ENCODE peak calls at places on chromosomes 1 and 21, in five cellular contexts. One of them, this sample, is unnamed.

GRCh38 chr21:33968082-33968997 is 52.7 kb upstream of the ATP5PO start:
- DNase-seq in GM12878: no peak
- DNase-seq in HepG2: peak
- DNase-seq in K562: peak
- DNase-seq in H1: no peak
- DNase-seq in this sample: peak

GRCh38 chr1:9842781-9843575 is 19.2 kb upstream of the CLSTN1 start:
- DNase-seq in H1: no peak
- DNase-seq in HepG2: no peak
- DNase-seq in K562: no peak
- DNase-seq in GM12878: no peak
- DNase-seq in this sample: no peak

GRCh38 chr1:28437924-28438699 is 67.7 kb upstream of the RCC1 start:
- DNase-seq in HepG2: peak
- DNase-seq in K562: no peak
- DNase-seq in H1: peak
- DNase-seq in GM12878: no peak
- DNase-seq in this sample: peak

GRCh38 chr1:194929376-194929775 is 1678.9 kb downstream of the KCNT2 start:
- DNase-seq in HepG2: no peak
- DNase-seq in H1: no peak
- DNase-seq in K562: no peak
- DNase-seq in GM12878: no peak
- DNase-seq in this sample: no peak

GRCh38 chr1:16354619-16355018 is 2.3 kb upstream of the FBXO42 start:
- DNase-seq in H1: no peak
- DNase-seq in K562: no peak
- DNase-seq in HepG2: no peak
- DNase-seq in GM12878: no peak
- DNase-seq in this sample: no peak

GRCh38 chr1:106773206-106773605 is 283.3 kb upstream of the PRMT6 start:
- DNase-seq in H1: no peak
- DNase-seq in K562: no peak
- DNase-seq in HepG2: no peak
- DNase-seq in GM12878: no peak
- DNase-seq in this sample: no peak

GRCh38 chr1:39104158-39105060 is 78.3 kb downstream of the NDUFS5 start:
- DNase-seq in K562: no peak
- DNase-seq in H1: no peak
- DNase-seq in GM12878: no peak
- DNase-seq in HepG2: no peak
- DNase-seq in this sample: peak

GRCh38 chr1:162153374-162153773 is 83.9 kb downstream of the NOS1AP start:
- DNase-seq in K562: no peak
- DNase-seq in H1: no peak
- DNase-seq in HepG2: no peak
- DNase-seq in GM12878: no peak
- DNase-seq in this sample: no peak

GRCh38 chr1:172238969-172239368 is 181.5 kb upstream of the C1orf105 start:
- DNase-seq in H1: no peak
- DNase-seq in K562: no peak
- DNase-seq in GM12878: no peak
- DNase-seq in HepG2: no peak
- DNase-seq in this sample: no peak

GRCh38 chr1:116425987-116426386 is 52.9 kb downstream of the ATP1A1 start:
- DNase-seq in HepG2: no peak
- DNase-seq in H1: no peak
- DNase-seq in GM12878: no peak
- DNase-seq in K562: no peak
- DNase-seq in this sample: no peak

GRCh38 chr1:184745929-184746583 is 8.6 kb downstream of the EDEM3 start:
- DNase-seq in HepG2: peak
- DNase-seq in K562: no peak
- DNase-seq in GM12878: peak
- DNase-seq in H1: no peak
- DNase-seq in this sample: no peak

GRCh38 chr1:88016947-88017346 is 667.1 kb upstream of the PKN2 start:
- DNase-seq in H1: no peak
- DNase-seq in K562: no peak
- DNase-seq in GM12878: no peak
- DNase-seq in HepG2: no peak
- DNase-seq in this sample: no peak

GRCh38 chr1:210262167-210262896 is 29.7 kb downstream of the SERTAD4 start:
- DNase-seq in H1: no peak
- DNase-seq in GM12878: no peak
- DNase-seq in K562: no peak
- DNase-seq in HepG2: peak
- DNase-seq in this sample: no peak

GRCh38 chr21:17679002-17679600 is 66.4 kb upstream of the BTG3 start:
- DNase-seq in HepG2: peak
- DNase-seq in H1: no peak
- DNase-seq in K562: peak
- DNase-seq in GM12878: peak
- DNase-seq in this sample: peak

GRCh38 chr1:172394167-172394751 is 26.2 kb upstream of the C1orf105 start:
- DNase-seq in HepG2: peak
- DNase-seq in H1: no peak
- DNase-seq in GM12878: peak
- DNase-seq in K562: no peak
- DNase-seq in this sample: peak

GRCh38 chr1:41434306-41434705 is 50.2 kb downstream of the EDN2 start:
- DNase-seq in H1: no peak
- DNase-seq in GM12878: no peak
- DNase-seq in K562: no peak
- DNase-seq in HepG2: no peak
- DNase-seq in this sample: no peak

GRCh38 chr1:79587229-79587628 is 580.7 kb upstream of the ADGRL4 start:
- DNase-seq in K562: no peak
- DNase-seq in HepG2: no peak
- DNase-seq in GM12878: no peak
- DNase-seq in H1: no peak
- DNase-seq in this sample: no peak

GRCh38 chr1:30877205-30877912 is 31.2 kb downstream of the SDC3 start:
- DNase-seq in HepG2: no peak
- DNase-seq in GM12878: no peak
- DNase-seq in K562: no peak
- DNase-seq in H1: no peak
- DNase-seq in this sample: peak

GRCh38 chr1:168637350-168637991 is 61.1 kb downstream of the XCL1 start:
- DNase-seq in K562: peak
- DNase-seq in HepG2: peak
- DNase-seq in GM12878: no peak
- DNase-seq in H1: no peak
- DNase-seq in this sample: peak

GRCh38 chr1:61318319-61319125 is 236.2 kb downstream of the NFIA start:
- DNase-seq in K562: no peak
- DNase-seq in GM12878: peak
- DNase-seq in H1: no peak
- DNase-seq in HepG2: no peak
- DNase-seq in this sample: no peak

GRCh38 chr21:46424621-46425020 is 34.1 kb upstream of the DIP2A start:
- DNase-seq in GM12878: no peak
- DNase-seq in K562: no peak
- DNase-seq in H1: no peak
- DNase-seq in HepG2: no peak
- DNase-seq in this sample: no peak

GRCh38 chr1:5708266-5708978 is 283.8 kb downstream of the NPHP4 start:
- DNase-seq in HepG2: no peak
- DNase-seq in H1: no peak
- DNase-seq in GM12878: no peak
- DNase-seq in K562: no peak
- DNase-seq in this sample: no peak
- TF ChIP-seq CREB1 in HepG2: no peak
- TF ChIP-seq CREB1 in H1: no peak
- TF ChIP-seq CREB1 in GM12878: no peak
- TF ChIP-seq CREB1 in K562: no peak
- TF ChIP-seq CREB1 in this sample: no peak

DNA sequence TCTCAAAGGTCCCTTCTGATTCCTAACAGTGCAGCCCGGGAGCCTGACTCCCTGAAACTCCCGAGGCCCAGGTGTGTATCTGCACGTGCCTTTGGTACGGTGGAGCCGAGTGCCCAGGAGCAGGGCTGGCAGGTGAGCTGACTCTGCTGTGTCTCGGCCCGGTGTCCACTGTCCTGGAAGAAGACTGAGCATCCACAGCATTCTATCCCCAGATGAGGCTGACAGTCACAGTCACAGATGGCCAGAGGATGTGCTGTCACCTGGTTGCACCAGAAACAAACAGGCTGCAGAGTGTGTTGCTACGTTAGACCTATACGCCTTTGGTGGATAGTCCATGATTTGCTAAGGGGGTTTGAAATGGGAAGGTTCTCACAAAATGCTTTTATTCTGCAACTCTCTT is 9.8 kb downstream of the ETV3L start:
- DNase-seq in HepG2: no peak
- DNase-seq in H1: no peak
- DNase-seq in GM12878: no peak
- DNase-seq in K562: no peak
- DNase-seq in this sample: no peak
- TF ChIP-seq EZH2 in HepG2: no peak
- TF ChIP-seq EZH2 in H1: no peak
- TF ChIP-seq EZH2 in GM12878: no peak
- TF ChIP-seq EZH2 in K562: no peak
- TF ChIP-seq EZH2 in this sample: no peak

DNA sequence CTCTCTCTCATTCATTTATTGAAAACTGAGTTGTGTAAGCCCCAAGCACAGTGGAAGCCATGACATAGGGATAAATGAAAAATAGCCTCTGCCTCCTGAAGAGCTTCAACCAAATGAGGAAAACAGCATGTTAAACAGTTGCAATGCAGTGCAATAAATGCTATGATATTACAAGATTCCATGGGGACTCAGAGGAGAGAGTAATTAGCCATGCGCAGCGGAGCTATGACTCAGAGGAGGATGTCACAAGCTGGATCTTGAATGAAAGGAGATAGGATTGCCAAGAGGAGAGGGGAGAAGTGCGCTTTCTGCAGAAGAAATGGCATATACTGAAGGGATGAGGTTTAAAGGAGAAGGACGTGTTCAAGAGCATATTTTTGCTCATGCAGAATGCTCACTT is 231.3 kb upstream of the PLXNA2 start:
- DNase-seq in HepG2: no peak
- DNase-seq in GM12878: no peak
- DNase-seq in H1: no peak
- DNase-seq in K562: no peak
- DNase-seq in this sample: no peak
- TF ChIP-seq CREB1 in HepG2: no peak
- TF ChIP-seq CREB1 in GM12878: no peak
- TF ChIP-seq CREB1 in H1: no peak
- TF ChIP-seq CREB1 in K562: no peak
- TF ChIP-seq CREB1 in this sample: no peak

GRCh38 chr1:161046574-161047167 is 894 bp upstream of the USF1 start:
- DNase-seq in H1: no peak
- DNase-seq in HepG2: no peak
- DNase-seq in GM12878: peak
- DNase-seq in K562: no peak
- DNase-seq in this sample: no peak

GRCh38 chr1:161047436-161048420 is 2.0 kb upstream of the USF1 start:
- DNase-seq in GM12878: no peak
- DNase-seq in K562: no peak
- DNase-seq in H1: no peak
- DNase-seq in HepG2: no peak
- DNase-seq in this sample: no peak

GRCh38 chr1:161045749-161046573 is at the start of gene USF1:
- DNase-seq in GM12878: peak
- DNase-seq in H1: peak
- DNase-seq in K562: peak
- DNase-seq in HepG2: peak
- DNase-seq in this sample: peak

GRCh38 chr1:161044535-161044907 is 1.3 kb downstream of the USF1 start:
- DNase-seq in H1: no peak
- DNase-seq in GM12878: no peak
- DNase-seq in K562: no peak
- DNase-seq in HepG2: no peak
- DNase-seq in this sample: peak

DNA sequence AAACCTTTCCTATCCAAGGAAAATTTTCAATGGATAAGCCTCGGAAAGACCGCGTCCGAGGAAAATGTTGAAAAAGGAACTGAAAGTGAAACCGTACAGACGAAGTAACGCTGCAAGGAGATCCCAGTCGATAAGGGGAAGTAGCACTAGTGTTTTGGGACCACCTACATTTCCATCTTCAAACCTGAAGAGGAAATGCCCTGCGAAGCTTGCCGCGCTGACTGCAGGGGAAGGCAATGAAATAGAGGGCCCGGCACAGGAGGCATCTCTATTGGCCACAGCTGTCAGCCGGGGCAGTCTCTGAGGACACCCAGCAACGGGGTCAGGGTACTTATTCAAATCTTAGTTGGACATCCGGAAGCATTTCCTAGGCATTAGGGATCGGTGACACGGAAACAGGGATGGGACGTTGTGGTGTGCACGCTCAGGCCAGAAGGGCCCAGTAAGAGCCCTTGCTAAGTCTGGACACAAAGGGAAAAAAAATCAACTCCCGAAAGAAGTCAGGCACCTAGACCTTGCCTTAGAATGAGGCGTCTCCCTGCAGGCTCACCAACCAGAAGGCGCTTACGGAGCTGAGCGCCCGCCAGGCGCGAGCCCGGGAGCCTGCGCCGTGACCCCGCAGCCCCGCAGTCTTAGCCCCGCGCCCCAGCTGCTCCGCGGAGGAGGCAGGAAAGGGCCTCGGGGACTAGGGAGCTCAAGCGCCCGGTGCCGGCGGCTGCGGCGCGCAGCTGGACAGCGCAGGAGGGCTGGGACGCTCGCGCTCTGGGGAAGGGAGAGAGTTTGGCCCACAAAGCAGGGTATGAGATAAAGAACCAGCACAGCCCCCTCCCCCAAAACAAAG is 649 bp downstream of the USF1 start:
- DNase-seq in HepG2: peak
- DNase-seq in K562: peak
- DNase-seq in GM12878: peak
- DNase-seq in H1: no peak
- DNase-seq in this sample: peak
- TF ChIP-seq EZH2 in HepG2: no peak
- TF ChIP-seq EZH2 in K562: no peak
- TF ChIP-seq EZH2 in GM12878: no peak
- TF ChIP-seq EZH2 in H1: no peak
- TF ChIP-seq EZH2 in this sample: no peak

GRCh38 chr1:63148825-63149645 is 173.3 kb upstream of the FOXD3 start:
- DNase-seq in H1: peak
- DNase-seq in HepG2: peak
- DNase-seq in K562: peak
- DNase-seq in GM12878: no peak
- DNase-seq in this sample: peak
- TF ChIP-seq CREB1 in H1: no peak
- TF ChIP-seq CREB1 in HepG2: no peak
- TF ChIP-seq CREB1 in K562: no peak
- TF ChIP-seq CREB1 in GM12878: no peak
- TF ChIP-seq CREB1 in this sample: no peak

GRCh38 chr21:44734841-44735240 is 23.5 kb upstream of the TSPEAR start:
- DNase-seq in K562: no peak
- DNase-seq in H1: no peak
- DNase-seq in HepG2: no peak
- DNase-seq in GM12878: no peak
- DNase-seq in this sample: no peak
- TF ChIP-seq EZH2 in K562: no peak
- TF ChIP-seq EZH2 in H1: no peak
- TF ChIP-seq EZH2 in HepG2: no peak
- TF ChIP-seq EZH2 in GM12878: no peak
- TF ChIP-seq EZH2 in this sample: no peak

GRCh38 chr21:31201548-31201947 is 142.5 kb downstream of the TIAM1 start:
- DNase-seq in H1: no peak
- DNase-seq in HepG2: no peak
- DNase-seq in GM12878: peak
- DNase-seq in K562: no peak
- DNase-seq in this sample: no peak
- TF ChIP-seq CREB1 in H1: no peak
- TF ChIP-seq CREB1 in HepG2: no peak
- TF ChIP-seq CREB1 in GM12878: no peak
- TF ChIP-seq CREB1 in K562: no peak
- TF ChIP-seq CREB1 in this sample: no peak

This sample was measured in GM23338.